ENCODE peak calls at places on chromosomes 3 and 15, in nine cellular contexts. One of them, this sample, is unnamed.

GRCh38 chr3:194485471-194485875 is 1.3 kb downstream of the ATP13A3 start:
- DNase-seq in activated T-helper 1 cell treated with anti-CD3 and anti-CD28 coated beads, Interleukin-12 subunit alpha, Interleukin-12 subunit beta, Interleukin-2, Interleukin-4 antibody, amounts not matched to agents 30 ng/mL and 10 ng/mL and 1 ng/mL, durations not matched to agents 14 hours and 24 hours and 36 hours: no peak
- DNase-seq in stimulated activated CD4-positive, alpha-beta T cell treated with anti-CD3 and anti-CD28 coated beads, Interleukin-4, amount 100 ng/mL, for 24 hours: no peak
- DNase-seq in NCI-H774: no peak
- DNase-seq in neuronal stem cell: no peak
- DNase-seq in EL: peak; percentile 71
- DNase-seq in thoracic aorta: no peak
- DNase-seq in GM13976: no peak
- DNase-seq in mammary epithelial cell: peak; percentile 35
- DNase-seq in this sample: no peak

GRCh38 chr3:183907911-183908331 is 23.2 kb upstream of the PARL start:
- DNase-seq in thoracic aorta: no peak
- DNase-seq in activated T-helper 1 cell treated with anti-CD3 and anti-CD28 coated beads, Interleukin-12 subunit alpha, Interleukin-12 subunit beta, Interleukin-2, Interleukin-4 antibody, amounts not matched to agents 30 ng/mL and 10 ng/mL and 1 ng/mL, durations not matched to agents 14 hours and 24 hours and 36 hours: no peak
- DNase-seq in NCI-H774: no peak
- DNase-seq in stimulated activated CD4-positive, alpha-beta T cell treated with anti-CD3 and anti-CD28 coated beads, Interleukin-4, amount 100 ng/mL, for 24 hours: no peak
- DNase-seq in EL: no peak
- DNase-seq in GM13976: no peak
- DNase-seq in mammary epithelial cell: no peak
- DNase-seq in neuronal stem cell: no peak
- DNase-seq in this sample: peak; percentile 42

GRCh38 chr3:34239870-34240269 is 441.4 kb downstream of the PDCD6IP start:
- DNase-seq in mammary epithelial cell: no peak
- DNase-seq in GM13976: no peak
- DNase-seq in EL: no peak
- DNase-seq in neuronal stem cell: no peak
- DNase-seq in stimulated activated CD4-positive, alpha-beta T cell treated with anti-CD3 and anti-CD28 coated beads, Interleukin-4, amount 100 ng/mL, for 24 hours: no peak
- DNase-seq in activated T-helper 1 cell treated with anti-CD3 and anti-CD28 coated beads, Interleukin-12 subunit alpha, Interleukin-12 subunit beta, Interleukin-2, Interleukin-4 antibody, amounts not matched to agents 30 ng/mL and 10 ng/mL and 1 ng/mL, durations not matched to agents 14 hours and 24 hours and 36 hours: no peak
- DNase-seq in NCI-H774: no peak
- DNase-seq in thoracic aorta: no peak
- DNase-seq in this sample: no peak

GRCh38 chr3:40901298-40901697 is 298.0 kb upstream of the CTNNB1 start:
- DNase-seq in activated T-helper 1 cell treated with anti-CD3 and anti-CD28 coated beads, Interleukin-12 subunit alpha, Interleukin-12 subunit beta, Interleukin-2, Interleukin-4 antibody, amounts not matched to agents 30 ng/mL and 10 ng/mL and 1 ng/mL, durations not matched to agents 14 hours and 24 hours and 36 hours: no peak
- DNase-seq in thoracic aorta: no peak
- DNase-seq in stimulated activated CD4-positive, alpha-beta T cell treated with anti-CD3 and anti-CD28 coated beads, Interleukin-4, amount 100 ng/mL, for 24 hours: no peak
- DNase-seq in neuronal stem cell: no peak
- DNase-seq in mammary epithelial cell: no peak
- DNase-seq in EL: no peak
- DNase-seq in GM13976: no peak
- DNase-seq in NCI-H774: no peak
- DNase-seq in this sample: no peak

GRCh38 chr15:68042156-68042854 is 11.8 kb upstream of the PIAS1 start:
- DNase-seq in EL: no peak
- DNase-seq in activated T-helper 1 cell treated with anti-CD3 and anti-CD28 coated beads, Interleukin-12 subunit alpha, Interleukin-12 subunit beta, Interleukin-2, Interleukin-4 antibody, amounts not matched to agents 30 ng/mL and 10 ng/mL and 1 ng/mL, durations not matched to agents 14 hours and 24 hours and 36 hours: no peak
- DNase-seq in thoracic aorta: no peak
- DNase-seq in mammary epithelial cell: no peak
- DNase-seq in neuronal stem cell: no peak
- DNase-seq in stimulated activated CD4-positive, alpha-beta T cell treated with anti-CD3 and anti-CD28 coated beads, Interleukin-4, amount 100 ng/mL, for 24 hours: no peak
- DNase-seq in NCI-H774: no peak
- DNase-seq in GM13976: no peak
- DNase-seq in this sample: no peak

GRCh38 chr15:38190501-38190900 is 62.1 kb upstream of the SPRED1 start:
- DNase-seq in activated T-helper 1 cell treated with anti-CD3 and anti-CD28 coated beads, Interleukin-12 subunit alpha, Interleukin-12 subunit beta, Interleukin-2, Interleukin-4 antibody, amounts not matched to agents 30 ng/mL and 10 ng/mL and 1 ng/mL, durations not matched to agents 14 hours and 24 hours and 36 hours: no peak
- DNase-seq in mammary epithelial cell: no peak
- DNase-seq in stimulated activated CD4-positive, alpha-beta T cell treated with anti-CD3 and anti-CD28 coated beads, Interleukin-4, amount 100 ng/mL, for 24 hours: no peak
- DNase-seq in NCI-H774: no peak
- DNase-seq in GM13976: no peak
- DNase-seq in EL: no peak
- DNase-seq in thoracic aorta: no peak
- DNase-seq in neuronal stem cell: no peak
- DNase-seq in this sample: peak; percentile 71

GRCh38 chr3:15796331-15796730 is 1.4 kb downstream of the ANKRD28 start:
- DNase-seq in activated T-helper 1 cell treated with anti-CD3 and anti-CD28 coated beads, Interleukin-12 subunit alpha, Interleukin-12 subunit beta, Interleukin-2, Interleukin-4 antibody, amounts not matched to agents 30 ng/mL and 10 ng/mL and 1 ng/mL, durations not matched to agents 14 hours and 24 hours and 36 hours: no peak
- DNase-seq in mammary epithelial cell: no peak
- DNase-seq in neuronal stem cell: no peak
- DNase-seq in stimulated activated CD4-positive, alpha-beta T cell treated with anti-CD3 and anti-CD28 coated beads, Interleukin-4, amount 100 ng/mL, for 24 hours: no peak
- DNase-seq in GM13976: no peak
- DNase-seq in thoracic aorta: no peak
- DNase-seq in NCI-H774: no peak
- DNase-seq in EL: no peak
- DNase-seq in this sample: no peak

GRCh38 chr3:184339016-184339415 is 1.6 kb downstream of the FAM131A start:
- DNase-seq in NCI-H774: no peak
- DNase-seq in neuronal stem cell: no peak
- DNase-seq in activated T-helper 1 cell treated with anti-CD3 and anti-CD28 coated beads, Interleukin-12 subunit alpha, Interleukin-12 subunit beta, Interleukin-2, Interleukin-4 antibody, amounts not matched to agents 30 ng/mL and 10 ng/mL and 1 ng/mL, durations not matched to agents 14 hours and 24 hours and 36 hours: no peak
- DNase-seq in thoracic aorta: no peak
- DNase-seq in stimulated activated CD4-positive, alpha-beta T cell treated with anti-CD3 and anti-CD28 coated beads, Interleukin-4, amount 100 ng/mL, for 24 hours: no peak
- DNase-seq in GM13976: no peak
- DNase-seq in mammary epithelial cell: no peak
- DNase-seq in EL: no peak
- DNase-seq in this sample: no peak

GRCh38 chr3:123909785-123910184 is 25.7 kb upstream of the MYLK start:
- DNase-seq in thoracic aorta: no peak
- DNase-seq in GM13976: no peak
- DNase-seq in activated T-helper 1 cell treated with anti-CD3 and anti-CD28 coated beads, Interleukin-12 subunit alpha, Interleukin-12 subunit beta, Interleukin-2, Interleukin-4 antibody, amounts not matched to agents 30 ng/mL and 10 ng/mL and 1 ng/mL, durations not matched to agents 14 hours and 24 hours and 36 hours: no peak
- DNase-seq in neuronal stem cell: no peak
- DNase-seq in EL: no peak
- DNase-seq in mammary epithelial cell: no peak
- DNase-seq in stimulated activated CD4-positive, alpha-beta T cell treated with anti-CD3 and anti-CD28 coated beads, Interleukin-4, amount 100 ng/mL, for 24 hours: no peak
- DNase-seq in NCI-H774: no peak
- DNase-seq in this sample: no peak

GRCh38 chr3:194147679-194148078 is 11.7 kb downstream of the HES1 start:
- DNase-seq in activated T-helper 1 cell treated with anti-CD3 and anti-CD28 coated beads, Interleukin-12 subunit alpha, Interleukin-12 subunit beta, Interleukin-2, Interleukin-4 antibody, amounts not matched to agents 30 ng/mL and 10 ng/mL and 1 ng/mL, durations not matched to agents 14 hours and 24 hours and 36 hours: no peak
- DNase-seq in neuronal stem cell: no peak
- DNase-seq in stimulated activated CD4-positive, alpha-beta T cell treated with anti-CD3 and anti-CD28 coated beads, Interleukin-4, amount 100 ng/mL, for 24 hours: no peak
- DNase-seq in mammary epithelial cell: no peak
- DNase-seq in NCI-H774: no peak
- DNase-seq in GM13976: no peak
- DNase-seq in EL: no peak
- DNase-seq in thoracic aorta: no peak
- DNase-seq in this sample: no peak

GRCh38 chr15:71716990-71717389 is 93.4 kb upstream of the NR2E3 start:
- DNase-seq in EL: peak; percentile 35
- DNase-seq in stimulated activated CD4-positive, alpha-beta T cell treated with anti-CD3 and anti-CD28 coated beads, Interleukin-4, amount 100 ng/mL, for 24 hours: no peak
- DNase-seq in activated T-helper 1 cell treated with anti-CD3 and anti-CD28 coated beads, Interleukin-12 subunit alpha, Interleukin-12 subunit beta, Interleukin-2, Interleukin-4 antibody, amounts not matched to agents 30 ng/mL and 10 ng/mL and 1 ng/mL, durations not matched to agents 14 hours and 24 hours and 36 hours: no peak
- DNase-seq in mammary epithelial cell: peak; percentile 31
- DNase-seq in NCI-H774: no peak
- DNase-seq in thoracic aorta: no peak
- DNase-seq in GM13976: no peak
- DNase-seq in neuronal stem cell: no peak
- DNase-seq in this sample: no peak

GRCh38 chr3:184500344-184500923 is 61.2 kb upstream of the EPHB3 start:
- DNase-seq in activated T-helper 1 cell treated with anti-CD3 and anti-CD28 coated beads, Interleukin-12 subunit alpha, Interleukin-12 subunit beta, Interleukin-2, Interleukin-4 antibody, amounts not matched to agents 30 ng/mL and 10 ng/mL and 1 ng/mL, durations not matched to agents 14 hours and 24 hours and 36 hours: no peak
- DNase-seq in stimulated activated CD4-positive, alpha-beta T cell treated with anti-CD3 and anti-CD28 coated beads, Interleukin-4, amount 100 ng/mL, for 24 hours: no peak
- DNase-seq in NCI-H774: no peak
- DNase-seq in mammary epithelial cell: no peak
- DNase-seq in neuronal stem cell: no peak
- DNase-seq in GM13976: no peak
- DNase-seq in thoracic aorta: no peak
- DNase-seq in EL: no peak
- DNase-seq in this sample: no peak

GRCh38 chr3:179513867-179514266 is 48.9 kb upstream of the ACTL6A start:
- DNase-seq in thoracic aorta: no peak
- DNase-seq in stimulated activated CD4-positive, alpha-beta T cell treated with anti-CD3 and anti-CD28 coated beads, Interleukin-4, amount 100 ng/mL, for 24 hours: no peak
- DNase-seq in activated T-helper 1 cell treated with anti-CD3 and anti-CD28 coated beads, Interleukin-12 subunit alpha, Interleukin-12 subunit beta, Interleukin-2, Interleukin-4 antibody, amounts not matched to agents 30 ng/mL and 10 ng/mL and 1 ng/mL, durations not matched to agents 14 hours and 24 hours and 36 hours: no peak
- DNase-seq in EL: no peak
- DNase-seq in mammary epithelial cell: peak; percentile 38
- DNase-seq in NCI-H774: no peak
- DNase-seq in neuronal stem cell: no peak
- DNase-seq in GM13976: no peak
- DNase-seq in this sample: no peak

GRCh38 chr15:68143129-68143528 is 62.0 kb downstream of the CALML4 start:
- DNase-seq in neuronal stem cell: no peak
- DNase-seq in activated T-helper 1 cell treated with anti-CD3 and anti-CD28 coated beads, Interleukin-12 subunit alpha, Interleukin-12 subunit beta, Interleukin-2, Interleukin-4 antibody, amounts not matched to agents 30 ng/mL and 10 ng/mL and 1 ng/mL, durations not matched to agents 14 hours and 24 hours and 36 hours: no peak
- DNase-seq in NCI-H774: no peak
- DNase-seq in thoracic aorta: no peak
- DNase-seq in EL: no peak
- DNase-seq in GM13976: no peak
- DNase-seq in stimulated activated CD4-positive, alpha-beta T cell treated with anti-CD3 and anti-CD28 coated beads, Interleukin-4, amount 100 ng/mL, for 24 hours: no peak
- DNase-seq in mammary epithelial cell: no peak
- DNase-seq in this sample: no peak

GRCh38 chr15:78399081-78399480 is 38.9 kb upstream of the IREB2 start:
- DNase-seq in stimulated activated CD4-positive, alpha-beta T cell treated with anti-CD3 and anti-CD28 coated beads, Interleukin-4, amount 100 ng/mL, for 24 hours: no peak
- DNase-seq in GM13976: no peak
- DNase-seq in EL: no peak
- DNase-seq in mammary epithelial cell: no peak
- DNase-seq in thoracic aorta: no peak
- DNase-seq in NCI-H774: no peak
- DNase-seq in activated T-helper 1 cell treated with anti-CD3 and anti-CD28 coated beads, Interleukin-12 subunit alpha, Interleukin-12 subunit beta, Interleukin-2, Interleukin-4 antibody, amounts not matched to agents 30 ng/mL and 10 ng/mL and 1 ng/mL, durations not matched to agents 14 hours and 24 hours and 36 hours: no peak
- DNase-seq in neuronal stem cell: no peak
- DNase-seq in this sample: no peak

GRCh38 chr15:63191895-63192603 is 2.6 kb downstream of the RAB8B start:
- DNase-seq in GM13976: peak; percentile 67
- DNase-seq in NCI-H774: no peak
- DNase-seq in stimulated activated CD4-positive, alpha-beta T cell treated with anti-CD3 and anti-CD28 coated beads, Interleukin-4, amount 100 ng/mL, for 24 hours: peak; percentile 68
- DNase-seq in activated T-helper 1 cell treated with anti-CD3 and anti-CD28 coated beads, Interleukin-12 subunit alpha, Interleukin-12 subunit beta, Interleukin-2, Interleukin-4 antibody, amounts not matched to agents 30 ng/mL and 10 ng/mL and 1 ng/mL, durations not matched to agents 14 hours and 24 hours and 36 hours: peak; percentile 63
- DNase-seq in mammary epithelial cell: no peak
- DNase-seq in EL: no peak
- DNase-seq in neuronal stem cell: no peak
- DNase-seq in thoracic aorta: no peak
- DNase-seq in this sample: no peak

GRCh38 chr3:56773588-56774330 is 28.0 kb downstream of the ARHGEF3 start:
- DNase-seq in NCI-H774: no peak
- DNase-seq in thoracic aorta: no peak
- DNase-seq in mammary epithelial cell: no peak
- DNase-seq in neuronal stem cell: no peak
- DNase-seq in activated T-helper 1 cell treated with anti-CD3 and anti-CD28 coated beads, Interleukin-12 subunit alpha, Interleukin-12 subunit beta, Interleukin-2, Interleukin-4 antibody, amounts not matched to agents 30 ng/mL and 10 ng/mL and 1 ng/mL, durations not matched to agents 14 hours and 24 hours and 36 hours: no peak
- DNase-seq in stimulated activated CD4-positive, alpha-beta T cell treated with anti-CD3 and anti-CD28 coated beads, Interleukin-4, amount 100 ng/mL, for 24 hours: no peak
- DNase-seq in EL: no peak
- DNase-seq in GM13976: no peak
- DNase-seq in this sample: no peak

GRCh38 chr3:41710646-41711388 is 251.1 kb downstream of the ULK4 start:
- DNase-seq in thoracic aorta: no peak
- DNase-seq in neuronal stem cell: no peak
- DNase-seq in NCI-H774: no peak
- DNase-seq in mammary epithelial cell: peak; percentile 33
- DNase-seq in EL: peak; percentile 92
- DNase-seq in stimulated activated CD4-positive, alpha-beta T cell treated with anti-CD3 and anti-CD28 coated beads, Interleukin-4, amount 100 ng/mL, for 24 hours: no peak
- DNase-seq in activated T-helper 1 cell treated with anti-CD3 and anti-CD28 coated beads, Interleukin-12 subunit alpha, Interleukin-12 subunit beta, Interleukin-2, Interleukin-4 antibody, amounts not matched to agents 30 ng/mL and 10 ng/mL and 1 ng/mL, durations not matched to agents 14 hours and 24 hours and 36 hours: no peak
- DNase-seq in GM13976: no peak
- DNase-seq in this sample: no peak

GRCh38 chr15:59549339-59549807 is 62.2 kb upstream of the GCNT3 start:
- DNase-seq in NCI-H774: no peak
- DNase-seq in EL: no peak
- DNase-seq in activated T-helper 1 cell treated with anti-CD3 and anti-CD28 coated beads, Interleukin-12 subunit alpha, Interleukin-12 subunit beta, Interleukin-2, Interleukin-4 antibody, amounts not matched to agents 30 ng/mL and 10 ng/mL and 1 ng/mL, durations not matched to agents 14 hours and 24 hours and 36 hours: no peak
- DNase-seq in stimulated activated CD4-positive, alpha-beta T cell treated with anti-CD3 and anti-CD28 coated beads, Interleukin-4, amount 100 ng/mL, for 24 hours: no peak
- DNase-seq in thoracic aorta: no peak
- DNase-seq in neuronal stem cell: no peak
- DNase-seq in mammary epithelial cell: no peak
- DNase-seq in GM13976: no peak
- DNase-seq in this sample: no peak

GRCh38 chr3:146503459-146504202 is 34.3 kb upstream of the PLSCR2 start:
- DNase-seq in stimulated activated CD4-positive, alpha-beta T cell treated with anti-CD3 and anti-CD28 coated beads, Interleukin-4, amount 100 ng/mL, for 24 hours: no peak
- DNase-seq in GM13976: peak; percentile 62
- DNase-seq in NCI-H774: no peak
- DNase-seq in mammary epithelial cell: peak; percentile 92
- DNase-seq in thoracic aorta: no peak
- DNase-seq in EL: peak; percentile 89
- DNase-seq in activated T-helper 1 cell treated with anti-CD3 and anti-CD28 coated beads, Interleukin-12 subunit alpha, Interleukin-12 subunit beta, Interleukin-2, Interleukin-4 antibody, amounts not matched to agents 30 ng/mL and 10 ng/mL and 1 ng/mL, durations not matched to agents 14 hours and 24 hours and 36 hours: no peak
- DNase-seq in neuronal stem cell: no peak
- DNase-seq in this sample: peak; percentile 7

GRCh38 chr15:96974761-96975160 is 644.3 kb downstream of the NR2F2 start:
- DNase-seq in GM13976: no peak
- DNase-seq in activated T-helper 1 cell treated with anti-CD3 and anti-CD28 coated beads, Interleukin-12 subunit alpha, Interleukin-12 subunit beta, Interleukin-2, Interleukin-4 antibody, amounts not matched to agents 30 ng/mL and 10 ng/mL and 1 ng/mL, durations not matched to agents 14 hours and 24 hours and 36 hours: no peak
- DNase-seq in stimulated activated CD4-positive, alpha-beta T cell treated with anti-CD3 and anti-CD28 coated beads, Interleukin-4, amount 100 ng/mL, for 24 hours: no peak
- DNase-seq in EL: peak; percentile 2
- DNase-seq in thoracic aorta: no peak
- DNase-seq in NCI-H774: no peak
- DNase-seq in mammary epithelial cell: no peak
- DNase-seq in neuronal stem cell: no peak
- DNase-seq in this sample: no peak

GRCh38 chr3:78887608-78888011 is 880.2 kb downstream of the ROBO1 start:
- DNase-seq in thoracic aorta: no peak
- DNase-seq in NCI-H774: no peak
- DNase-seq in neuronal stem cell: no peak
- DNase-seq in mammary epithelial cell: peak; percentile 61
- DNase-seq in activated T-helper 1 cell treated with anti-CD3 and anti-CD28 coated beads, Interleukin-12 subunit alpha, Interleukin-12 subunit beta, Interleukin-2, Interleukin-4 antibody, amounts not matched to agents 30 ng/mL and 10 ng/mL and 1 ng/mL, durations not matched to agents 14 hours and 24 hours and 36 hours: no peak
- DNase-seq in EL: no peak
- DNase-seq in GM13976: peak; percentile 3
- DNase-seq in stimulated activated CD4-positive, alpha-beta T cell treated with anti-CD3 and anti-CD28 coated beads, Interleukin-4, amount 100 ng/mL, for 24 hours: no peak
- DNase-seq in this sample: no peak

GRCh38 chr3:49912787-49913375 is 9.2 kb upstream of the MST1R start:
- DNase-seq in GM13976: peak; percentile 4
- DNase-seq in NCI-H774: no peak
- DNase-seq in activated T-helper 1 cell treated with anti-CD3 and anti-CD28 coated beads, Interleukin-12 subunit alpha, Interleukin-12 subunit beta, Interleukin-2, Interleukin-4 antibody, amounts not matched to agents 30 ng/mL and 10 ng/mL and 1 ng/mL, durations not matched to agents 14 hours and 24 hours and 36 hours: no peak
- DNase-seq in stimulated activated CD4-positive, alpha-beta T cell treated with anti-CD3 and anti-CD28 coated beads, Interleukin-4, amount 100 ng/mL, for 24 hours: no peak
- DNase-seq in thoracic aorta: no peak
- DNase-seq in mammary epithelial cell: no peak
- DNase-seq in EL: no peak
- DNase-seq in neuronal stem cell: no peak
- DNase-seq in this sample: no peak

GRCh38 chr15:51260262-51260661 is 78.1 kb downstream of the CYP19A1 start:
- DNase-seq in neuronal stem cell: no peak
- DNase-seq in mammary epithelial cell: no peak
- DNase-seq in thoracic aorta: no peak
- DNase-seq in EL: peak; percentile 45
- DNase-seq in GM13976: no peak
- DNase-seq in NCI-H774: no peak
- DNase-seq in stimulated activated CD4-positive, alpha-beta T cell treated with anti-CD3 and anti-CD28 coated beads, Interleukin-4, amount 100 ng/mL, for 24 hours: no peak
- DNase-seq in activated T-helper 1 cell treated with anti-CD3 and anti-CD28 coated beads, Interleukin-12 subunit alpha, Interleukin-12 subunit beta, Interleukin-2, Interleukin-4 antibody, amounts not matched to agents 30 ng/mL and 10 ng/mL and 1 ng/mL, durations not matched to agents 14 hours and 24 hours and 36 hours: no peak
- DNase-seq in this sample: no peak

GRCh38 chr3:127551971-127552370 is 38.6 kb downstream of the TPRA1 start:
- DNase-seq in EL: no peak
- DNase-seq in activated T-helper 1 cell treated with anti-CD3 and anti-CD28 coated beads, Interleukin-12 subunit alpha, Interleukin-12 subunit beta, Interleukin-2, Interleukin-4 antibody, amounts not matched to agents 30 ng/mL and 10 ng/mL and 1 ng/mL, durations not matched to agents 14 hours and 24 hours and 36 hours: no peak
- DNase-seq in stimulated activated CD4-positive, alpha-beta T cell treated with anti-CD3 and anti-CD28 coated beads, Interleukin-4, amount 100 ng/mL, for 24 hours: no peak
- DNase-seq in mammary epithelial cell: no peak
- DNase-seq in thoracic aorta: no peak
- DNase-seq in neuronal stem cell: no peak
- DNase-seq in GM13976: no peak
- DNase-seq in NCI-H774: no peak
- DNase-seq in this sample: no peak

GRCh38 chr3:104437131-104437750 is 929.5 kb upstream of the ALCAM start:
- DNase-seq in EL: peak; percentile 81
- DNase-seq in neuronal stem cell: no peak
- DNase-seq in activated T-helper 1 cell treated with anti-CD3 and anti-CD28 coated beads, Interleukin-12 subunit alpha, Interleukin-12 subunit beta, Interleukin-2, Interleukin-4 antibody, amounts not matched to agents 30 ng/mL and 10 ng/mL and 1 ng/mL, durations not matched to agents 14 hours and 24 hours and 36 hours: no peak
- DNase-seq in stimulated activated CD4-positive, alpha-beta T cell treated with anti-CD3 and anti-CD28 coated beads, Interleukin-4, amount 100 ng/mL, for 24 hours: no peak
- DNase-seq in thoracic aorta: no peak
- DNase-seq in GM13976: no peak
- DNase-seq in mammary epithelial cell: peak; percentile 75
- DNase-seq in NCI-H774: no peak
- DNase-seq in this sample: no peak

GRCh38 chr3:9110802-9111201 is 138.6 kb downstream of the SRGAP3 start:
- DNase-seq in stimulated activated CD4-positive, alpha-beta T cell treated with anti-CD3 and anti-CD28 coated beads, Interleukin-4, amount 100 ng/mL, for 24 hours: no peak
- DNase-seq in thoracic aorta: no peak
- DNase-seq in GM13976: no peak
- DNase-seq in activated T-helper 1 cell treated with anti-CD3 and anti-CD28 coated beads, Interleukin-12 subunit alpha, Interleukin-12 subunit beta, Interleukin-2, Interleukin-4 antibody, amounts not matched to agents 30 ng/mL and 10 ng/mL and 1 ng/mL, durations not matched to agents 14 hours and 24 hours and 36 hours: no peak
- DNase-seq in NCI-H774: no peak
- DNase-seq in EL: peak; percentile 21
- DNase-seq in mammary epithelial cell: no peak
- DNase-seq in neuronal stem cell: no peak
- DNase-seq in this sample: no peak

GRCh38 chr3:120440001-120440703 is 10.6 kb downstream of the FSTL1 start:
- DNase-seq in NCI-H774: no peak
- DNase-seq in EL: peak; percentile 75
- DNase-seq in neuronal stem cell: no peak
- DNase-seq in GM13976: no peak
- DNase-seq in activated T-helper 1 cell treated with anti-CD3 and anti-CD28 coated beads, Interleukin-12 subunit alpha, Interleukin-12 subunit beta, Interleukin-2, Interleukin-4 antibody, amounts not matched to agents 30 ng/mL and 10 ng/mL and 1 ng/mL, durations not matched to agents 14 hours and 24 hours and 36 hours: no peak
- DNase-seq in mammary epithelial cell: no peak
- DNase-seq in thoracic aorta: no peak
- DNase-seq in stimulated activated CD4-positive, alpha-beta T cell treated with anti-CD3 and anti-CD28 coated beads, Interleukin-4, amount 100 ng/mL, for 24 hours: no peak
- DNase-seq in this sample: no peak

GRCh38 chr3:128080323-128080898 is 28.2 kb downstream of the SEC61A1 start:
- DNase-seq in EL: peak; percentile 97
- DNase-seq in mammary epithelial cell: peak; percentile 79
- DNase-seq in activated T-helper 1 cell treated with anti-CD3 and anti-CD28 coated beads, Interleukin-12 subunit alpha, Interleukin-12 subunit beta, Interleukin-2, Interleukin-4 antibody, amounts not matched to agents 30 ng/mL and 10 ng/mL and 1 ng/mL, durations not matched to agents 14 hours and 24 hours and 36 hours: no peak
- DNase-seq in stimulated activated CD4-positive, alpha-beta T cell treated with anti-CD3 and anti-CD28 coated beads, Interleukin-4, amount 100 ng/mL, for 24 hours: no peak
- DNase-seq in GM13976: no peak
- DNase-seq in thoracic aorta: no peak
- DNase-seq in neuronal stem cell: no peak
- DNase-seq in NCI-H774: no peak
- DNase-seq in this sample: no peak

GRCh38 chr15:38536201-38536676 is 28.4 kb downstream of the RASGRP1 start:
- DNase-seq in stimulated activated CD4-positive, alpha-beta T cell treated with anti-CD3 and anti-CD28 coated beads, Interleukin-4, amount 100 ng/mL, for 24 hours: no peak
- DNase-seq in activated T-helper 1 cell treated with anti-CD3 and anti-CD28 coated beads, Interleukin-12 subunit alpha, Interleukin-12 subunit beta, Interleukin-2, Interleukin-4 antibody, amounts not matched to agents 30 ng/mL and 10 ng/mL and 1 ng/mL, durations not matched to agents 14 hours and 24 hours and 36 hours: no peak
- DNase-seq in GM13976: no peak
- DNase-seq in EL: peak; percentile 98
- DNase-seq in neuronal stem cell: no peak
- DNase-seq in mammary epithelial cell: no peak
- DNase-seq in NCI-H774: no peak
- DNase-seq in thoracic aorta: no peak
- DNase-seq in this sample: no peak

GRCh38 chr15:50176869-50177268 is 5.1 kb upstream of the SLC27A2 start:
- DNase-seq in neuronal stem cell: no peak
- DNase-seq in stimulated activated CD4-positive, alpha-beta T cell treated with anti-CD3 and anti-CD28 coated beads, Interleukin-4, amount 100 ng/mL, for 24 hours: no peak
- DNase-seq in thoracic aorta: no peak
- DNase-seq in activated T-helper 1 cell treated with anti-CD3 and anti-CD28 coated beads, Interleukin-12 subunit alpha, Interleukin-12 subunit beta, Interleukin-2, Interleukin-4 antibody, amounts not matched to agents 30 ng/mL and 10 ng/mL and 1 ng/mL, durations not matched to agents 14 hours and 24 hours and 36 hours: no peak
- DNase-seq in GM13976: no peak
- DNase-seq in mammary epithelial cell: peak; percentile 25
- DNase-seq in NCI-H774: no peak
- DNase-seq in EL: peak; percentile 43
- DNase-seq in this sample: no peak

This sample was measured in SHP77 treated with DMSO at 0.1 percent for 48 hours.